ENCODE peak calls at places on chromosomes 13 and 19, in seven cellular contexts. M, V, J, I, W, O and H are unnamed samples.

GRCh38 chr13:39483326-39483725 is 119.7 kb downstream of the LHFPL6 start:
- DNase-seq in M (peak), V (no peak), J (no peak), I (no peak), W (no peak), O (no peak), H (no peak)

GRCh38 chr19:15264933-15265206 is 32.6 kb upstream of the EPHX3 start:
- DNase-seq in M (no peak), V (no peak), J (no peak), I (no peak), W (no peak), O (no peak), H (no peak)

GRCh38 chr19:18364826-18365528 is 21.0 kb upstream of the GDF15 start:
- DNase-seq in M (peak), V (peak), J (no peak), I (peak), W (peak), O (no peak), H (peak)

GRCh38 chr19:58562126-58563033 is 4.0 kb upstream of the UBE2M start:
- DNase-seq in M (peak), V (no peak), J (no peak), I (peak), W (peak), O (peak), H (peak)

GRCh38 chr19:54463531-54464043 is at the start of gene LENG9:
- DNase-seq in M (peak), V (peak), J (peak), I (peak), W (peak), O (peak), H (peak)

GRCh38 chr13:47917022-47917574 is 84.0 kb downstream of the SUCLA2 start:
- DNase-seq in M (no peak), V (no peak), J (no peak), I (no peak), W (no peak), O (no peak), H (no peak)

GRCh38 chr13:33678906-33679657 is 138.9 kb upstream of the RFC3 start:
- DNase-seq in M (no peak), V (peak), J (no peak), I (peak), W (peak), O (no peak), H (peak)

GRCh38 chr19:39218230-39219007 is 14.4 kb upstream of the SYCN start:
- DNase-seq in M (no peak), V (no peak), J (no peak), I (no peak), W (no peak), O (no peak), H (no peak)

GRCh38 chr13:37023871-37024270 is 23.3 kb downstream of the EXOSC8 start:
- DNase-seq in M (peak), V (no peak), J (no peak), I (peak), W (no peak), O (no peak), H (peak)

GRCh38 chr19:37691881-37692504 is 27.6 kb downstream of the ZNF607 start:
- DNase-seq in M (peak), V (peak), J (peak), I (peak), W (peak), O (peak), H (peak)

GRCh38 chr19:29259153-29259552 is 46.2 kb upstream of the UQCRFS1 start:
- DNase-seq in M (no peak), V (no peak), J (no peak), I (peak), W (no peak), O (no peak), H (peak)

GRCh38 chr13:59342396-59342795 is 821.3 kb downstream of the DIAPH3 start:
- DNase-seq in M (no peak), V (no peak), J (no peak), I (peak), W (no peak), O (no peak), H (peak)

GRCh38 chr19:48866692-48867091 is 1.7 kb downstream of the PLEKHA4 start:
- DNase-seq in M (no peak), V (no peak), J (no peak), I (no peak), W (no peak), O (no peak), H (no peak)

GRCh38 chr19:7947939-7948338 is 4.5 kb upstream of the TIMM44 start:
- DNase-seq in M (no peak), V (peak), J (no peak), I (peak), W (no peak), O (no peak), H (no peak)

GRCh38 chr13:64186503-64186902 is 2770.9 kb upstream of the PCDH20 start:
- DNase-seq in M (no peak), V (no peak), J (no peak), I (peak), W (no peak), O (no peak), H (no peak)